ENCODE peak calls at places on chromosomes 4 and X, in eight cellular contexts. K, R, C, D, S, O, T and X are unnamed samples.

GRCh38 chr4:86657910-86658309 is 63.8 kb downstream of the PTPN13 start:
- DNase-seq in O (no peak), T (no peak), S (no peak), D (no peak), C (no peak), K (no peak), R (no peak), X (no peak)

GRCh38 chr4:74426101-74426500 is 18.8 kb upstream of the AREG start:
- DNase-seq in O (no peak), T (no peak), K (no peak), R (peak), C (no peak), S (peak), D (no peak), X (no peak)

GRCh38 chr4:151408380-151408629 is 671 bp upstream of the FHIP1A start:
- DNase-seq in K (no peak), T (no peak), S (no peak), C (no peak), D (no peak), R (no peak), O (no peak), X (no peak)

GRCh38 chrX:20317873-20318272 is 51.2 kb upstream of the RPS6KA3 start:
- DNase-seq in O (peak), C (no peak), T (no peak), S (peak), R (peak), K (no peak), D (no peak), X (no peak)

GRCh38 chrX:111869639-111870034 is 6.3 kb upstream of the TRPC5OS start:
- DNase-seq in R (peak), C (peak), D (no peak), T (no peak), O (peak), K (peak), S (peak), X (peak)

GRCh38 chrX:78517124-78517523 is 142.0 kb downstream of the RTL3 start:
- DNase-seq in R (no peak), C (no peak), O (no peak), K (no peak), S (no peak), T (no peak), D (peak), X (peak)

GRCh38 chr4:165351359-165352130 is 24.1 kb downstream of the MSMO1 start:
- DNase-seq in R (no peak), C (no peak), D (no peak), S (no peak), K (no peak), O (no peak), T (no peak), X (peak)

GRCh38 chr4:63786181-63786580 is 623.1 kb downstream of the TECRL start:
- DNase-seq in S (no peak), C (no peak), T (no peak), O (no peak), R (no peak), K (no peak), D (no peak), X (no peak)

GRCh38 chr4:170242471-170242870 is 152.7 kb upstream of the AADAT start:
- DNase-seq in T (no peak), R (no peak), D (no peak), K (peak), C (no peak), O (no peak), S (peak), X (no peak)

GRCh38 chrX:19862634-19863236 is 24.7 kb downstream of the SH3KBP1 start:
- DNase-seq in R (no peak), D (no peak), K (no peak), T (no peak), C (no peak), O (no peak), S (no peak), X (no peak)

GRCh38 chrX:113510586-113510985 is 670.0 kb upstream of the AMOT start:
- DNase-seq in D (no peak), T (no peak), O (no peak), S (peak), C (no peak), R (no peak), K (no peak), X (no peak)

GRCh38 chr4:182748283-182748682 is 168.9 kb downstream of the DCTD start:
- DNase-seq in R (no peak), O (no peak), C (no peak), S (no peak), T (no peak), D (no peak), K (no peak), X (no peak)

GRCh38 chr4:158871050-158871724 is 102.4 kb downstream of the FNIP2 start:
- DNase-seq in D (no peak), C (no peak), T (no peak), K (no peak), S (no peak), O (no peak), R (no peak), X (no peak)

GRCh38 chr4:122412547-122412946 is 33.7 kb downstream of the ADAD1 start:
- DNase-seq in T (no peak), O (no peak), R (peak), K (no peak), D (no peak), C (no peak), S (no peak), X (no peak)

GRCh38 chr4:42709392-42710065 is 52.6 kb upstream of the ATP8A1 start:
- DNase-seq in D (no peak), K (no peak), O (no peak), S (no peak), T (no peak), R (no peak), C (no peak), X (no peak)

GRCh38 chr4:3290889-3291321 is 1.9 kb upstream of the RGS12 start:
- DNase-seq in R (no peak), C (peak), O (no peak), S (no peak), T (no peak), D (no peak), K (no peak), X (no peak)

GRCh38 chr4:185396724-185397402 is at the start of gene ANKRD37:
- DNase-seq in K (peak), S (peak), R (peak), O (peak), C (peak), D (peak), T (no peak), X (peak)

GRCh38 chr4:15836362-15836761 is 58.2 kb downstream of the CD38 start:
- DNase-seq in K (no peak), S (no peak), C (no peak), T (no peak), R (no peak), O (no peak), D (no peak), X (no peak)

GRCh38 chr4:85637778-85638177 is 162.8 kb downstream of the ARHGAP24 start:
- DNase-seq in R (no peak), D (no peak), K (no peak), T (no peak), O (no peak), C (no peak), S (peak), X (no peak)

GRCh38 chrX:96919672-96920071 is 36.0 kb downstream of the RPA4 start:
- DNase-seq in O (no peak), C (no peak), K (no peak), D (no peak), T (no peak), R (no peak), S (no peak), X (no peak)

GRCh38 chr4:113031212-113031611 is 18.2 kb upstream of the ANK2 start:
- DNase-seq in O (no peak), D (no peak), C (no peak), K (no peak), S (no peak), R (no peak), T (no peak), X (no peak)

GRCh38 chrX:44440006-44440405 is 96.5 kb upstream of the EFHC2 start:
- DNase-seq in K (no peak), O (no peak), C (no peak), D (no peak), T (no peak), R (no peak), S (no peak), X (no peak)

GRCh38 chrX:142327182-142327581 is 122.1 kb upstream of the MAGEC2 start:
- DNase-seq in S (no peak), R (no peak), D (no peak), K (no peak), T (no peak), C (no peak), O (no peak), X (no peak)

GRCh38 chrX:76127341-76127740 is 45.5 kb upstream of the PBDC1 start:
- DNase-seq in D (no peak), O (no peak), S (no peak), R (no peak), C (no peak), T (no peak), K (no peak), X (peak)

GRCh38 chrX:38117485-38117884 is 103.2 kb downstream of the SRPX start:
- DNase-seq in K (no peak), S (no peak), R (peak), D (no peak), T (no peak), O (no peak), C (peak), X (no peak)

GRCh38 chrX:642436-643210 is 12.0 kb downstream of the SHOX start:
- DNase-seq in C (peak), R (no peak), K (no peak), T (peak), O (no peak), D (no peak), S (no peak), X (no peak)

GRCh38 chr4:56118055-56118454 is 169.3 kb downstream of the CEP135 start:
- DNase-seq in K (no peak), S (no peak), O (peak), R (no peak), D (no peak), T (no peak), C (no peak), X (no peak)

GRCh38 chr4:56106755-56107154 is 158.0 kb downstream of the CEP135 start:
- DNase-seq in C (no peak), K (no peak), S (no peak), R (no peak), D (no peak), O (no peak), T (no peak), X (no peak)

GRCh38 chr4:56112377-56112776 is 163.6 kb downstream of the CEP135 start:
- DNase-seq in C (no peak), T (no peak), R (no peak), D (no peak), K (no peak), O (no peak), S (no peak), X (no peak)
- TF ChIP-seq CTCF in C (no peak), T (no peak), R (peak), D (no peak), K (no peak), O (no peak), S (no peak), X (no peak)

DNA sequence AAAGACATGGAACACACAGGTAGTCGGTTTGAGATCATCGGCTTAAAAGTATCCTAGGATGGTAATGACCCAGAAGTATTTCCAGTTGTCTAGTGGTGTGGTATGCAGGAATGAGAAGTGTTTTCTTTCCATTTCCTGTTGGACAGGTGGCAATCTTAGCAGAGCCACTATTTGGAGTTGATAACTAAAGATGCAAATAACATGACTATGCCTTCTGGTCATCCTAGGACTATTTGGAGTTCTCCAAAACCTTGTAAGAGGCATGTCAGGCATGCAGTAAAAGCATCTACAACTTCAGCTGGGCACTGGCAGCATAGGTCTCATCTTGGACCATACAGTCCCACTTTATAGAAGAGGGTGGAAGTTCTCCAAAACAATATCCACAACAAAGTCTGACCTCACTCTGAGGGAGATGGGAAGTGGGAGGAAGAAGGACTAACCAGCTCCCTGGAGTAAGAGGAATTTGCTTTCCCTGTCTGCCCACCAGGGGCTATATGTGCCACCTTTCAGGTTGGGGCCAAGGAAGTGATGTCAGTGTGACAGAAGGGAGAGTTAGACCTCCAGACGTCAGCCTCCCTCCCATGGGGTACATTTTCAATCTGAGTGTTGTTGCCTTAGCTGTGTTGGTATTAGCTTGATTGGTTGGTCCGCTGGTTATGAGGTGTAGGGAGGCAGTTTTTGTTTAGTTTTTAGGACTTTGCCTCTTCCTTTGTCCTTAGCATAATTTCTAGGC is 101.2 kb upstream of the MYOZ2 start:
- DNase-seq in O (no peak), D (no peak), T (no peak), R (no peak), S (peak), C (no peak), K (no peak), X (no peak)
- TF ChIP-seq CTCF in O (no peak), D (no peak), T (peak), R (no peak), S (peak), C (no peak), K (no peak), X (no peak)

GRCh38 chr4:751676-752075 is 46.0 kb downstream of the PCGF3 start:
- DNase-seq in C (no peak), D (no peak), R (no peak), T (peak), O (no peak), K (no peak), S (no peak), X (no peak)

GRCh38 chr4:749771-750666 is 44.4 kb downstream of the PCGF3 start:
- DNase-seq in T (peak), D (no peak), S (peak), C (no peak), R (peak), K (no peak), O (no peak), X (no peak)

GRCh38 chr4:757111-757510 is 51.5 kb downstream of the PCGF3 start:
- DNase-seq in T (peak), S (no peak), K (no peak), D (no peak), R (no peak), C (no peak), O (no peak), X (no peak)

GRCh38 chr4:752196-752861 is 46.7 kb downstream of the PCGF3 start:
- DNase-seq in C (no peak), T (peak), K (no peak), O (no peak), R (no peak), S (no peak), D (no peak), X (no peak)

DNA sequence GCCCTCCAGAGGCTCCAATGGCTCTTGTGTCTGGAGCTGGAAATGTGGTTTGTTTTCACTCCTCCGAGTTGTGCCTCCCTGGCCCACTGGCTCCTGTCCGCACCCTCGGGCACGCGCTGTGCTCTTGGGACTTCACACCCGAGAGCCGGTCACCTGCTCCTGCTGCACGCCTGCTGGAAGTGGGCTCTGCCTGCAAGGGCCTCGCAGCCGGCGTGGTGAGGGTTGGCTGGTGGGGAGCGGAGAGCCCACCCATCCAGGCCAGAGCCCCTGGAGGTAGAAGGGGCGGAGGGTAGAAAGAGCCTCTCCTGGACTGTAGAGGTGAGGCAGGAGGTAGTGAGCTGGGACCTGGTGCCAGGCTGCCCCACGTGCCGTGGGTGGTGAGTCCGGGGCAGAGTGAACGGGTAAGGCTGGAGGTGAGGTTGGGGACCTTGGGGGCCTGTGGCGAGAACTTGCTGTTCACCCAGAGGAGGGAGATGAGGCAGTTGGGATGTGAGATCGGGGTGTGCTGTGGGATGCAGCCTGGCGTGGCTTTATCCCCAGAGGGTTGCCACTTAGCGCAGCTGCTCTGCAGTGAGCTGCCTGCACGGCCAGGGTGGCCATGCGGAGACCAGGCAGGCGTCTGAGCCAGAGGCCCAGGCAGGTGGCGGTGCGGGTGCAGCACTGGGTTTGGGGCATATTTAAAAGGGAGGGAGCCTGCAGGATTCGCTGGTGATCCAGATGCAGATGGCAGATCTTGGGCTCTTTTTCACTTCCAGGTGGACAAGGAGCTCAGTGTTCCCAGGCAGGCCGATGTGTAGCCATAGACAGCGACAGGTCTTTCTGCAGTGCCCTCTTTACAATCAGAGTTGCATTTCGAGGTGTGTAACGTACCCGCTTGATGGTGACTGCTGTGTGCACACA is 48.8 kb downstream of the PCGF3 start:
- DNase-seq in T (peak), R (no peak), D (no peak), O (no peak), C (no peak), S (no peak), K (no peak), X (no peak)
- TF ChIP-seq CTCF in T (no peak), R (no peak), D (no peak), O (no peak), C (no peak), S (no peak), K (no peak), X (no peak)

DNA sequence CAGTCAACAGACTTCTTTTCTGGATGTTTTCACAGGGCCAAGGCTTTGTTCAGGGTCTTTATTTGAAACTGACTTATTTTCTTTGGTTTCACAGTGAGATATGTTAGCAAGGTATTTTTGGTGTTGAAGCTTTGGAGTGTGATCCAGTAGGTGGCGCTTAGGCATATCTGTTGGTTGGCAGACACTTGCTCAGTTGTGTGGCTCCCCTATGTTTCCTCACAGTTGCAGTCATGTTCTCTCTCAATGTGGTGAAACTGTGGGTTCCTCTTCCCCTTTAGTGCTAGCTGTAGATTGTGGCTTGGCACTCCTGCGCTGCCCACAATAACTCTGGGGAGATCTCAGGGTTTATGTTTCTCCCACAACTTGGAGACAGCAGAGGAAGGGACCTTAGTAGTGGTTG is 460.8 kb downstream of the SLITRK2 start:
- DNase-seq in R (no peak), D (no peak), T (no peak), O (no peak), K (no peak), C (no peak), S (no peak), X (no peak)
- TF ChIP-seq CTCF in R (no peak), D (no peak), T (no peak), O (no peak), K (no peak), C (no peak), S (no peak), X (no peak)

DNA sequence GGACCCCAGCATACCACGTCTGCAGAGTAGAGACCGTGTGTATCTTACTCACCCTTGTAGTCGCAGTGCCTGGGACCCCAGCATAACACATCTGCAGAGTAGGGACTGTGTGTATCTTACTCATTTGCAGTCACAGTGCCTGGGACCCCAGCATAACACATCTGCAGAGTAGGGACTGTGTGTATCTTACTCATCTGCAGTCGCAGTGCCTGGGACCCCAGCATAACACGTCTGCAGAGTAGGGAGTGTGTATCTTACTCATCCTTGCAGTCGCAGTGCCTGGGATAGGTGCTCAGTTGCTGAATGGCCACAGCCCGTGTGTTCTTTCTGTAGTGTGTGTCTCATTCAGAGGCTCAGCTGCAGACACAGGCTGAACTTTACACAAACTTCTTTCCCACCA is 71.4 kb upstream of the FRG1 start:
- DNase-seq in S (no peak), K (no peak), D (no peak), C (no peak), R (no peak), T (no peak), O (no peak), X (no peak)
- TF ChIP-seq CTCF in S (no peak), K (no peak), D (no peak), C (no peak), R (no peak), T (no peak), O (no peak), X (no peak)

GRCh38 chr4:76305971-76306881 is at the start of gene STBD1:
- DNase-seq in C (peak), O (peak), S (peak), D (peak), K (peak), T (peak), R (peak), X (peak)
- TF ChIP-seq CTCF in C (no peak), O (no peak), S (no peak), D (no peak), K (no peak), T (no peak), R (peak), X (no peak)